ENCODE peak calls at places on chromosomes 12 and 14, in seven cellular contexts. One of them, this sample, is unnamed.
A peak's percentile ranks its signal among the peaks of the same experiment; 100 is the strongest.

GRCh38 chr12:87086118-87086891 is 830.1 kb upstream of the MGAT4C start:
- DNase-seq in HL-60: no peak
- DNase-seq in esophagus squamous epithelium: no peak
- DNase-seq in breast epithelium: no peak
- DNase-seq in naive thymus-derived CD4-positive, alpha-beta T cell: no peak
- DNase-seq in tibial nerve: no peak
- DNase-seq in A549: no peak
- DNase-seq in this sample: no peak

GRCh38 chr14:95098984-95099599 is 58.2 kb downstream of the DICER1 start:
- DNase-seq in HL-60: peak; percentile 61
- DNase-seq in esophagus squamous epithelium: no peak
- DNase-seq in breast epithelium: peak; percentile 64
- DNase-seq in naive thymus-derived CD4-positive, alpha-beta T cell: peak; percentile 29
- DNase-seq in tibial nerve: peak; percentile 26
- DNase-seq in A549: peak; percentile 39
- DNase-seq in this sample: no peak

GRCh38 chr14:65866906-65867305 is 454.4 kb downstream of the FUT8 start:
- DNase-seq in HL-60: no peak
- DNase-seq in esophagus squamous epithelium: no peak
- DNase-seq in breast epithelium: no peak
- DNase-seq in naive thymus-derived CD4-positive, alpha-beta T cell: no peak
- DNase-seq in tibial nerve: no peak
- DNase-seq in A549: no peak
- DNase-seq in this sample: no peak

GRCh38 chr12:91370086-91370868 is 187.7 kb upstream of the DCN start:
- DNase-seq in HL-60: no peak
- DNase-seq in esophagus squamous epithelium: no peak
- DNase-seq in breast epithelium: no peak
- DNase-seq in naive thymus-derived CD4-positive, alpha-beta T cell: no peak
- DNase-seq in tibial nerve: no peak
- DNase-seq in A549: no peak
- DNase-seq in this sample: no peak

GRCh38 chr12:49910331-49911212 is 6.9 kb upstream of the FAIM2 start:
- DNase-seq in HL-60: no peak
- DNase-seq in esophagus squamous epithelium: no peak
- DNase-seq in breast epithelium: no peak
- DNase-seq in naive thymus-derived CD4-positive, alpha-beta T cell: no peak
- DNase-seq in tibial nerve: no peak
- DNase-seq in A549: no peak
- DNase-seq in this sample: no peak

GRCh38 chr14:65277027-65277426 is 135.5 kb upstream of the FUT8 start:
- DNase-seq in HL-60: no peak
- DNase-seq in esophagus squamous epithelium: no peak
- DNase-seq in breast epithelium: no peak
- DNase-seq in naive thymus-derived CD4-positive, alpha-beta T cell: no peak
- DNase-seq in tibial nerve: no peak
- DNase-seq in A549: no peak
- DNase-seq in this sample: no peak

GRCh38 chr12:14554281-14555008 is 13.2 kb downstream of the PLBD1 start:
- DNase-seq in HL-60: peak; percentile 78
- DNase-seq in esophagus squamous epithelium: no peak
- DNase-seq in breast epithelium: peak; percentile 74
- DNase-seq in naive thymus-derived CD4-positive, alpha-beta T cell: no peak
- DNase-seq in tibial nerve: peak; percentile 59
- DNase-seq in A549: no peak
- DNase-seq in this sample: peak; percentile 6

GRCh38 chr12:100611031-100611430 is 37.5 kb downstream of the GAS2L3 start:
- DNase-seq in HL-60: no peak
- DNase-seq in esophagus squamous epithelium: no peak
- DNase-seq in breast epithelium: no peak
- DNase-seq in naive thymus-derived CD4-positive, alpha-beta T cell: no peak
- DNase-seq in tibial nerve: no peak
- DNase-seq in A549: no peak
- DNase-seq in this sample: no peak

GRCh38 chr12:94941440-94941862 is 62.0 kb downstream of the NDUFA12 start:
- DNase-seq in HL-60: no peak
- DNase-seq in esophagus squamous epithelium: no peak
- DNase-seq in breast epithelium: no peak
- DNase-seq in naive thymus-derived CD4-positive, alpha-beta T cell: no peak
- DNase-seq in tibial nerve: peak; percentile 35
- DNase-seq in A549: no peak
- DNase-seq in this sample: no peak

GRCh38 chr12:4824415-4824814 is 85.3 kb upstream of the KCNA1 start:
- DNase-seq in HL-60: no peak
- DNase-seq in esophagus squamous epithelium: no peak
- DNase-seq in breast epithelium: no peak
- DNase-seq in naive thymus-derived CD4-positive, alpha-beta T cell: no peak
- DNase-seq in tibial nerve: no peak
- DNase-seq in A549: peak; percentile 26
- DNase-seq in this sample: no peak

GRCh38 chr12:92109613-92110012 is 36.0 kb downstream of the BTG1 start:
- DNase-seq in HL-60: no peak
- DNase-seq in esophagus squamous epithelium: no peak
- DNase-seq in breast epithelium: no peak
- DNase-seq in naive thymus-derived CD4-positive, alpha-beta T cell: no peak
- DNase-seq in tibial nerve: no peak
- DNase-seq in A549: no peak
- DNase-seq in this sample: no peak

GRCh38 chr12:90085491-90086274 is 377.0 kb upstream of the ATP2B1 start:
- DNase-seq in HL-60: no peak
- DNase-seq in esophagus squamous epithelium: no peak
- DNase-seq in breast epithelium: no peak
- DNase-seq in naive thymus-derived CD4-positive, alpha-beta T cell: no peak
- DNase-seq in tibial nerve: no peak
- DNase-seq in A549: no peak
- DNase-seq in this sample: no peak

GRCh38 chr12:57460457-57461325 is 1.1 kb downstream of the GLI1 start:
- DNase-seq in HL-60: no peak
- DNase-seq in esophagus squamous epithelium: no peak
- DNase-seq in breast epithelium: no peak
- DNase-seq in naive thymus-derived CD4-positive, alpha-beta T cell: peak; percentile 30
- DNase-seq in tibial nerve: no peak
- DNase-seq in A549: peak; percentile 41
- DNase-seq in this sample: no peak

GRCh38 chr14:70785556-70785955 is 23.8 kb downstream of the MAP3K9 start:
- DNase-seq in HL-60: no peak
- DNase-seq in esophagus squamous epithelium: no peak
- DNase-seq in breast epithelium: no peak
- DNase-seq in naive thymus-derived CD4-positive, alpha-beta T cell: no peak
- DNase-seq in tibial nerve: no peak
- DNase-seq in A549: no peak
- DNase-seq in this sample: no peak

GRCh38 chr14:90664911-90665695 is 151.1 kb downstream of the TTC7B start:
- DNase-seq in HL-60: no peak
- DNase-seq in esophagus squamous epithelium: no peak
- DNase-seq in breast epithelium: no peak
- DNase-seq in naive thymus-derived CD4-positive, alpha-beta T cell: no peak
- DNase-seq in tibial nerve: no peak
- DNase-seq in A549: no peak
- DNase-seq in this sample: peak; percentile 46

DNA sequence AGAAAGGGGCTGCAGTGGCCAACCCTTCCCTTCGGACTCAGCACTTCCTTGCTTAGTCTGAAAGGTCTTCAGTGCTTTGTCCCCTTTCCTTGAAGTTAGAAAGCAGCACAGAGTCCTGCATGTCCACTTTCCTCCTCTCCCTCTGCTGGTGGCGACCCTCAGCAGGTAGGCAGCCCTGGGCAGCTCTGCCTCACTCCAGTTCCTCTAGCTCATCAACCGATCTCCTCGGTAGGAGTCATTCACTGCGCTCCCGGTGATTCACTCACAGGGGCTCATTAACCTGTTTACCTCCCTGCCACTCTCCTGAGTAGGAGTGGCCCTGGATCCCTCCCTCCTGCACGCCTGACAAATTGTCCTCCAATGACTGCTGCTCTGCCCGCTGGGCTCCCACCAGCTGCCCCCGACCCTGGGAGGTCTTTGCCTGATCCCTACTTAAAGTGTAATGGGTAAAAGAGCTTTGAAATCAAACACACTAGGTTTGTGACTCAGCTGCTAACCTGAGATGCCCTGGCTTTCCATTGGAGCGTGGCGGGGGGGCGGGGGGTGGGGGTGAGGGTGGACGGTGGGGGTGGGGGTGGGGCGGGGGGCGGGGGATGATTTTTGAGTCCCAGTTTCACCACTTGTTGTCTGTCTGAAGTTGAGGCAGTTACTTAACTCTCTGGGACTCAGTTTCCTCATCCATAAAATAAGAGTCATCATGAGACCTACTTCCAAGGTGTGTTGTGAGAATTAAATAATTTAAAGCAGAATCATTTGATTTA is 4.2 kb downstream of the SCNN1A start:
- DNase-seq in HL-60: no peak
- DNase-seq in esophagus squamous epithelium: no peak
- DNase-seq in breast epithelium: no peak
- DNase-seq in naive thymus-derived CD4-positive, alpha-beta T cell: no peak
- DNase-seq in tibial nerve: no peak
- DNase-seq in A549: peak; percentile 98
- DNase-seq in this sample: no peak
- H3K27ac ChIP-seq in HL-60: no peak overlapping the region
- H3K27ac ChIP-seq in esophagus squamous epithelium: peak overlapping the region; percentile 91
- H3K27ac ChIP-seq in breast epithelium: peak overlapping the region; percentile 92
- H3K27ac ChIP-seq in naive thymus-derived CD4-positive, alpha-beta T cell: no peak overlapping the region
- H3K27ac ChIP-seq in tibial nerve: peak overlapping the region; percentile 89
- H3K27ac ChIP-seq in A549: peak overlapping the region; percentile 99
- H3K27ac ChIP-seq in this sample: no peak overlapping the region

GRCh38 chr14:28119849-28120248 is 646.7 kb upstream of the FOXG1 start:
- DNase-seq in HL-60: no peak
- DNase-seq in esophagus squamous epithelium: no peak
- DNase-seq in breast epithelium: no peak
- DNase-seq in naive thymus-derived CD4-positive, alpha-beta T cell: no peak
- DNase-seq in tibial nerve: no peak
- DNase-seq in A549: no peak
- DNase-seq in this sample: no peak
- H3K27ac ChIP-seq in HL-60: no peak overlapping the region
- H3K27ac ChIP-seq in esophagus squamous epithelium: no peak overlapping the region
- H3K27ac ChIP-seq in breast epithelium: no peak overlapping the region
- H3K27ac ChIP-seq in naive thymus-derived CD4-positive, alpha-beta T cell: no peak overlapping the region
- H3K27ac ChIP-seq in tibial nerve: no peak overlapping the region
- H3K27ac ChIP-seq in A549: no peak overlapping the region
- H3K27ac ChIP-seq in this sample: no peak overlapping the region

DNA sequence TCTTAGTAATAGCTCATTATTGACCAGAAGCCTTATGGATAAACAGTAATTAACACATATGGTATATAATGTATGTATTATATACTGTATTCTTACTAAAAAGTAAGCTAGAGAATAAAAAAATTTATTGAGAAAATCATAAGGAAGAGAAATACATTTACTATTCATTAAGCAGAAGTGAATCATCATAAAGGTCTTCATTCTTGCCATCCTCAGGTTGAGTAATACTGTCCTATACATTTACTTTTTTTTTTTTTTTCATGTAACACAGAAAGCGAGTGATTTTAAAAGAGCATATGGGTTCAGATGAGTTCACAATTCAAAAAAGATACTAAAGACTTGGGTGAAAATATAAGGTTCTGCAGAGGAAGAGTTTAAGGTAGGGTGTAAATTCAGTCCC is 152.5 kb downstream of the TGFB3 start:
- DNase-seq in HL-60: no peak
- DNase-seq in esophagus squamous epithelium: no peak
- DNase-seq in breast epithelium: no peak
- DNase-seq in naive thymus-derived CD4-positive, alpha-beta T cell: no peak
- DNase-seq in tibial nerve: no peak
- DNase-seq in A549: no peak
- DNase-seq in this sample: no peak
- H3K27ac ChIP-seq in HL-60: no peak overlapping the region
- H3K27ac ChIP-seq in esophagus squamous epithelium: no peak overlapping the region
- H3K27ac ChIP-seq in breast epithelium: no peak overlapping the region
- H3K27ac ChIP-seq in naive thymus-derived CD4-positive, alpha-beta T cell: no peak overlapping the region
- H3K27ac ChIP-seq in tibial nerve: no peak overlapping the region
- H3K27ac ChIP-seq in A549: no peak overlapping the region
- H3K27ac ChIP-seq in this sample: no peak overlapping the region

GRCh38 chr14:31051023-31051422 is 24.8 kb upstream of the STRN3 start:
- DNase-seq in HL-60: no peak
- DNase-seq in esophagus squamous epithelium: no peak
- DNase-seq in breast epithelium: no peak
- DNase-seq in naive thymus-derived CD4-positive, alpha-beta T cell: no peak
- DNase-seq in tibial nerve: no peak
- DNase-seq in A549: no peak
- DNase-seq in this sample: no peak
- H3K27ac ChIP-seq in HL-60: no peak overlapping the region
- H3K27ac ChIP-seq in esophagus squamous epithelium: no peak overlapping the region
- H3K27ac ChIP-seq in breast epithelium: no peak overlapping the region
- H3K27ac ChIP-seq in naive thymus-derived CD4-positive, alpha-beta T cell: no peak overlapping the region
- H3K27ac ChIP-seq in tibial nerve: no peak overlapping the region
- H3K27ac ChIP-seq in A549: no peak overlapping the region
- H3K27ac ChIP-seq in this sample: no peak overlapping the region

DNA sequence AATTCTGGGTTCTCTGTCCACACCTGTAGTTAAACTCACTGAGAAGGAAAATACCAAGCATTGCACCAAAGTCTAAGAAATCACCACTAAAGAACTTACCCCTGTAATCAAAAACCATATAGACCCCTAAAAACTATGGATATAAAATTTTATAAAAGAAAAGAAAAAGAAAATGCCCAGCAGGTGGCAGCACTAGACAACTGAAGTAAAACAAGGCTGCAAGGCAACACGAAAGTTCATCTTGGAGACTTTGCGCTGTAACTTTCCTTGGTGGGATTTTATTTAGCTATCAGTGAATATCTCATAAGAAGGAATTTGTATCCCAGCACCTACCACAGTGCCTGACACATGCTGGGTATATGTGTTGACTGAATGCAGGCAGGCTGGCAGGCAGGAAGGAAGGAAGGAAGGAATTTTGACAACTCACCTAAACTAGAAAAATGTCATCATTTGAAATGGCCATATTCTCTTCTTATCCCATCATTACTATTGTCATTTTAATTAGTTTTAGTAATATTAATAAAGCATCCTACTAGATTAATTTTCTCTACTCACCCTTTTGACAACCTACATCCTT is 68.2 kb upstream of the ETV6 start:
- DNase-seq in HL-60: peak; percentile 69
- DNase-seq in esophagus squamous epithelium: no peak
- DNase-seq in breast epithelium: peak; percentile 37
- DNase-seq in naive thymus-derived CD4-positive, alpha-beta T cell: peak; percentile 73
- DNase-seq in tibial nerve: peak; percentile 28
- DNase-seq in A549: peak; percentile 43
- DNase-seq in this sample: peak; percentile 39
- H3K27ac ChIP-seq in HL-60: peak overlapping the region; percentile 16
- H3K27ac ChIP-seq in esophagus squamous epithelium: peak overlapping the region; percentile 61
- H3K27ac ChIP-seq in breast epithelium: no peak overlapping the region
- H3K27ac ChIP-seq in naive thymus-derived CD4-positive, alpha-beta T cell: no peak overlapping the region
- H3K27ac ChIP-seq in tibial nerve: no peak overlapping the region
- H3K27ac ChIP-seq in A549: peak overlapping the region; percentile 52
- H3K27ac ChIP-seq in this sample: no peak overlapping the region

GRCh38 chr12:110689601-110690430 is 901 bp upstream of the HVCN1 start:
- DNase-seq in HL-60: peak; percentile 73
- DNase-seq in esophagus squamous epithelium: no peak
- DNase-seq in breast epithelium: no peak
- DNase-seq in naive thymus-derived CD4-positive, alpha-beta T cell: peak; percentile 44
- DNase-seq in tibial nerve: no peak
- DNase-seq in A549: no peak
- DNase-seq in this sample: peak; percentile 25

GRCh38 chr12:110688446-110689001 is 391 bp downstream of the HVCN1 start:
- DNase-seq in HL-60: no peak
- DNase-seq in esophagus squamous epithelium: no peak
- DNase-seq in breast epithelium: no peak
- DNase-seq in naive thymus-derived CD4-positive, alpha-beta T cell: no peak
- DNase-seq in tibial nerve: no peak
- DNase-seq in A549: no peak
- DNase-seq in this sample: no peak

GRCh38 chr12:110687770-110688169 is 1.1 kb downstream of the HVCN1 start:
- DNase-seq in HL-60: peak; percentile 90
- DNase-seq in esophagus squamous epithelium: no peak
- DNase-seq in breast epithelium: no peak
- DNase-seq in naive thymus-derived CD4-positive, alpha-beta T cell: no peak
- DNase-seq in tibial nerve: no peak
- DNase-seq in A549: no peak
- DNase-seq in this sample: no peak

GRCh38 chr12:110686294-110686903 is 2.5 kb downstream of the HVCN1 start:
- DNase-seq in HL-60: no peak
- DNase-seq in esophagus squamous epithelium: no peak
- DNase-seq in breast epithelium: no peak
- DNase-seq in naive thymus-derived CD4-positive, alpha-beta T cell: no peak
- DNase-seq in tibial nerve: no peak
- DNase-seq in A549: no peak
- DNase-seq in this sample: no peak

GRCh38 chr12:110689002-110689600 is at the start of gene HVCN1:
- DNase-seq in HL-60: peak; percentile 52
- DNase-seq in esophagus squamous epithelium: no peak
- DNase-seq in breast epithelium: no peak
- DNase-seq in naive thymus-derived CD4-positive, alpha-beta T cell: no peak
- DNase-seq in tibial nerve: peak; percentile 23
- DNase-seq in A549: no peak
- DNase-seq in this sample: peak; percentile 44
- H3K27ac ChIP-seq in HL-60: peak within 1 kb of the TSS; percentile 71
- H3K27ac ChIP-seq in esophagus squamous epithelium: peak within 1 kb of the TSS; percentile 42
- H3K27ac ChIP-seq in breast epithelium: peak within 1 kb of the TSS; percentile 82
- H3K27ac ChIP-seq in naive thymus-derived CD4-positive, alpha-beta T cell: peak within 1 kb of the TSS; percentile 66
- H3K27ac ChIP-seq in tibial nerve: peak within 1 kb of the TSS; percentile 83
- H3K27ac ChIP-seq in A549: peak within 1 kb of the TSS; percentile 77
- H3K27ac ChIP-seq in this sample: peak within 1 kb of the TSS; percentile 45